ENCODE peak calls at places on chromosomes 7 and 10, in five cellular contexts. O is hepatocyte, G is upper lobe of left lung, N is prostate gland, C is choroid plexus epithelial cell. L is an unnamed sample.

GRCh38 chr7:58086871-58087535 is 637.0 kb downstream of the ZNF716 start:
- DNase-seq in C (no peak), G (peak), O (no peak), N (no peak), L (peak)

GRCh38 chr7:3294432-3295100 is 6.5 kb upstream of the SDK1 start:
- DNase-seq in G (no peak), C (no peak), O (peak), N (peak), L (no peak)

GRCh38 chr10:49235392-49235791 is 47.2 kb upstream of the TMEM273 start:
- DNase-seq in G (no peak), O (no peak), C (no peak), N (no peak), L (no peak)

GRCh38 chr7:108345710-108346336 is 110.4 kb downstream of the NRCAM start:
- DNase-seq in G (no peak), N (no peak), C (no peak), O (no peak), L (no peak)

GRCh38 chr7:2151801-2152612 is 80.7 kb downstream of the MAD1L1 start:
- DNase-seq in C (no peak), G (no peak), N (no peak), O (no peak), L (no peak)

GRCh38 chr10:74586088-74586585 is 240.3 kb upstream of the KAT6B start:
- DNase-seq in G (no peak), O (no peak), C (peak), N (peak), L (no peak)

GRCh38 chr7:30674876-30675275 is 7.4 kb downstream of the CRHR2 start:
- DNase-seq in G (no peak), O (no peak), N (no peak), C (no peak), L (no peak)

GRCh38 chr10:71434760-71435394 is 38.2 kb downstream of the CDH23 start:
- DNase-seq in O (no peak), G (no peak), C (no peak), N (no peak), L (peak)

GRCh38 chr10:22978918-22979317 is 51.1 kb downstream of the ARMC3 start:
- DNase-seq in C (no peak), G (no peak), N (no peak), O (no peak), L (no peak)

GRCh38 chr7:147249956-147250355 is 1133.4 kb downstream of the CNTNAP2 start:
- DNase-seq in C (peak), O (no peak), G (no peak), N (no peak), L (no peak)

GRCh38 chr7:907158-907980 is 31.0 kb downstream of the GET4 start:
- DNase-seq in G (peak), N (no peak), O (no peak), C (no peak), L (no peak)

GRCh38 chr7:142885311-142886230 is at the start of gene TRPV6:
- DNase-seq in O (peak), C (no peak), G (peak), N (peak), L (peak)

GRCh38 chr7:115676080-115676479 is 354.5 kb downstream of the TFEC start:
- DNase-seq in O (peak), C (peak), G (no peak), N (peak), L (no peak)

GRCh38 chr10:30386801-30387588 is 37.9 kb upstream of the MTPAP start:
- DNase-seq in G (no peak), O (no peak), N (no peak), C (no peak), L (no peak)

GRCh38 chr10:18140149-18140956 is at the start of gene CACNB2:
- DNase-seq in G (peak), C (peak), O (peak), N (peak), L (no peak)

GRCh38 chr10:69321865-69322264 is 43.6 kb downstream of the HK1 start:
- DNase-seq in N (no peak), O (no peak), C (peak), G (no peak), L (no peak)

GRCh38 chr7:29987083-29987482 is 2.5 kb downstream of the SCRN1 start:
- DNase-seq in C (peak), O (peak), G (no peak), N (no peak), L (no peak)

GRCh38 chr7:159136846-159137245 is 7.8 kb downstream of the VIPR2 start:
- DNase-seq in O (no peak), G (no peak), C (no peak), N (no peak), L (peak)

GRCh38 chr7:105599551-105599950 is 18.3 kb upstream of the EFCAB10 start:
- DNase-seq in C (no peak), N (no peak), O (peak), G (no peak), L (no peak)

GRCh38 chr10:110706690-110707098 is 62.6 kb downstream of the RBM20 start:
- DNase-seq in G (no peak), N (no peak), C (peak), O (no peak), L (no peak)

GRCh38 chr7:76280408-76280807 is 22.1 kb upstream of the HSPB1 start:
- DNase-seq in N (no peak), G (no peak), C (no peak), O (no peak), L (no peak)

GRCh38 chr10:22552888-22553378 is 161.4 kb downstream of the PIP4K2A start:
- DNase-seq in G (no peak), O (peak), C (peak), N (peak), L (no peak)

GRCh38 chr7:17713584-17713983 is 226.7 kb downstream of the SNX13 start:
- DNase-seq in N (no peak), O (no peak), C (no peak), G (no peak), L (no peak)

GRCh38 chr10:29163746-29164145 is 125.1 kb upstream of the LYZL1 start:
- DNase-seq in N (no peak), C (peak), O (no peak), G (no peak), L (no peak)

GRCh38 chr7:99109108-99110051 is 34.5 kb downstream of the SMURF1 start:
- DNase-seq in O (no peak), C (peak), N (no peak), G (peak), L (no peak)

GRCh38 chr10:106795619-106796018 is 368.9 kb downstream of the SORCS1 start:
- DNase-seq in C (peak), G (no peak), O (peak), N (no peak), L (no peak)

GRCh38 chr7:136869991-136870798 is 1.7 kb downstream of the CHRM2 start:
- DNase-seq in C (no peak), N (no peak), G (peak), O (peak), L (peak)

GRCh38 chr7:117828831-117829230 is 44.4 kb downstream of the CTTNBP2 start:
- DNase-seq in O (no peak), C (no peak), G (no peak), N (no peak), L (no peak)

GRCh38 chr7:146115665-146116451 is 743 bp upstream of the CNTNAP2 start:
- DNase-seq in N (peak), G (peak), C (peak), O (peak), L (peak)

GRCh38 chr7:46444266-46444665 is 523.2 kb upstream of the IGFBP3 start:
- DNase-seq in O (no peak), G (no peak), N (no peak), C (no peak), L (no peak)

GRCh38 chr10:112279482-112279881 is 3.7 kb upstream of the TECTB start:
- DNase-seq in C (no peak), G (no peak), N (no peak), O (peak), L (no peak)

GRCh38 chr7:18555120-18555519 is 59.6 kb downstream of the HDAC9 start:
- DNase-seq in C (peak), G (no peak), O (no peak), N (no peak), L (no peak)

GRCh38 chr7:115585015-115585655 is 445.4 kb downstream of the TFEC start:
- DNase-seq in N (no peak), G (no peak), C (no peak), O (no peak), L (no peak)

DNA sequence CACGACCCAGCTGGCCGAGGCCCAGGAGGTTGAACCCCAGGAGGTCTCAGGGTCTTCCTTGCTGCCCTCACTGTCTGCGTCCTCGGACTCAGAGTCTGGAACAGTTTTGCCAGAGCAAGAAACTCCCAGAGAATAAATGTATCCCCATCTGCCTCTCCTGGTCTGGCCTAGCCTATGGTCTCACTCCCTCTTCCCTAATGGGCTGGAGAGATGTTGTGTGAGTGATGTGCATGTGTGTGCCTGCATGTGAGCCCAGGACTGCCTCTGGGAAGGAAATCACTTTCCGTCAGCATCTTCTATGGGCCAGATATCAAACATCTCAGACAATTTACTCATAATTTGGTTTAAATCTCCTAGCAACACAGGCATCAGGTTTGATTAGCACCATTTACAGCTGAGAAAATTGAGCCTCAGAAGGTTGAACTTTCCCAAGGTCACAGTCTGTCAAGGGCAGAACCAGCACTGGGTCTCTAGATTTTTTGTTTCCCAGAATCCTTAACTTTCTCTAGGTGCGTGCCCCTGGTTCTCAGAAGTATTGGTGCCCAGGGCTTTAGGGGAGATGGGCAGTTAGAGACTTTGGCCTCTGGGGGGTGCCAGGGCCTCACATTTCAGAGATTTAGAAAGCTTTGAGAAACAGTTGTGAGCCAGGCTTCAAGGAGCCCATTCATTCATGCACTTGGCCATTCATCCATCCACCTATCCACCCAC is 4.9 kb downstream of the TMEM270 start:
- DNase-seq in O (peak), C (peak), G (no peak), N (peak), L (no peak)
- TF ChIP-seq CTCF in O (peak), C (peak), G (peak), N (peak), L (peak)

GRCh38 chr7:80288175-80289122 is 153.8 kb downstream of the GNAI1 start:
- DNase-seq in G (no peak), N (no peak), C (peak), O (no peak), L (no peak)
- TF ChIP-seq CTCF in G (no peak), N (no peak), C (peak), O (peak), L (peak)

GRCh38 chr7:70313251-70313650 is 715.0 kb downstream of the AUTS2 start:
- DNase-seq in N (no peak), O (no peak), C (no peak), G (no peak), L (no peak)
- TF ChIP-seq CTCF in N (no peak), O (no peak), C (no peak), G (no peak), L (no peak)

GRCh38 chr10:35613597-35614226 is 8.6 kb downstream of the GJD4 start:
- DNase-seq in C (peak), N (no peak), O (no peak), G (no peak), L (no peak)
- TF ChIP-seq CTCF in C (peak), N (no peak), O (peak), G (peak), L (peak)

GRCh38 chr7:48168159-48168558 is 3.1 kb upstream of the ABCA13 start:
- DNase-seq in C (peak), O (no peak), N (no peak), G (no peak), L (no peak)
- TF ChIP-seq CTCF in C (peak), O (no peak), N (no peak), G (no peak), L (peak)

GRCh38 chr7:28705350-28705749 is 252.8 kb downstream of the TRIL start:
- DNase-seq in C (no peak), N (no peak), G (no peak), O (peak), L (no peak)
- TF ChIP-seq CTCF in C (no peak), N (no peak), G (no peak), O (no peak), L (no peak)

GRCh38 chr10:77711683-77712049 is 74.1 kb upstream of the KCNMA1 start:
- DNase-seq in C (no peak), O (no peak), N (no peak), G (no peak), L (no peak)
- TF ChIP-seq CTCF in C (no peak), O (no peak), N (no peak), G (no peak), L (no peak)